ENCODE peak calls at places on chromosomes 7 and 10, in seven cellular contexts. P, G, W, U, H, A and X are unnamed samples. For H3K9me3, the result is how much of the 10 kb centered on the place peaks cover.

GRCh38 chr10:130022071-130022470 is 58.0 kb upstream of the EBF3 start:
- DNase-seq in P (no peak), G (no peak), W (no peak), U (no peak), H (no peak), A (no peak), X (no peak)

GRCh38 chr7:18638594-18639452 is 143.3 kb downstream of the HDAC9 start:
- DNase-seq in P (no peak), G (no peak), W (no peak), U (no peak), H (no peak), A (no peak), X (no peak)

GRCh38 chr10:17504547-17505245 is 50.3 kb upstream of the ST8SIA6 start:
- DNase-seq in P (no peak), G (no peak), W (no peak), U (no peak), H (no peak), A (no peak), X (no peak)

GRCh38 chr10:119418401-119418800 is 124.1 kb downstream of the RGS10 start:
- DNase-seq in P (no peak), G (no peak), W (no peak), U (no peak), H (no peak), A (no peak), X (no peak)

GRCh38 chr7:86900886-86901285 is 158.6 kb downstream of the ELAPOR2 start:
- DNase-seq in P (no peak), G (no peak), W (no peak), U (no peak), H (no peak), A (no peak), X (no peak)

GRCh38 chr7:141975806-141976523 is 2.4 kb upstream of the TAS2R38 start:
- DNase-seq in P (peak), G (peak), W (peak), U (peak), H (peak), A (peak), X (peak)

GRCh38 chr10:114271779-114272167 is 32.7 kb downstream of the VWA2 start:
- DNase-seq in P (peak), G (no peak), W (peak), U (no peak), H (peak), A (peak), X (no peak)

GRCh38 chr10:110285501-110285900 is 19.2 kb downstream of the SMNDC1 start:
- DNase-seq in P (no peak), G (no peak), W (no peak), U (no peak), H (no peak), A (no peak), X (no peak)

GRCh38 chr7:148987751-148988512 is 40.4 kb downstream of the PDIA4 start:
- DNase-seq in P (no peak), G (no peak), W (peak), U (no peak), H (no peak), A (no peak), X (no peak)

GRCh38 chr10:121357323-121357835 is 240.9 kb downstream of the FGFR2 start:
- DNase-seq in P (no peak), G (no peak), W (no peak), U (no peak), H (no peak), A (no peak), X (no peak)

GRCh38 chr7:123522061-123522460 is 12.3 kb downstream of the IQUB start:
- DNase-seq in P (no peak), G (no peak), W (no peak), U (no peak), H (no peak), A (no peak), X (no peak)

GRCh38 chr10:133445751-133446708 is 7.7 kb upstream of the SCART1 start:
- DNase-seq in P (no peak), G (no peak), W (peak), U (no peak), H (no peak), A (no peak), X (no peak)
- H3K9me3 ChIP-seq in P (under half), G (under half), W (under half), U (under half), H (under half), A (under half), X (under half)

GRCh38 chr7:43612128-43612527 is 29.2 kb downstream of the STK17A start:
- DNase-seq in P (no peak), G (no peak), W (no peak), U (no peak), H (no peak), A (no peak), X (no peak)

GRCh38 chr7:43612599-43613589 is 30.0 kb downstream of the STK17A start:
- DNase-seq in P (no peak), G (no peak), W (no peak), U (no peak), H (no peak), A (no peak), X (no peak)

GRCh38 chr7:43618073-43618472 is 35.2 kb downstream of the STK17A start:
- DNase-seq in P (no peak), G (no peak), W (no peak), U (no peak), H (no peak), A (no peak), X (no peak)

GRCh38 chr7:43616977-43617376 is 34.1 kb downstream of the STK17A start:
- DNase-seq in P (no peak), G (no peak), W (no peak), U (no peak), H (no peak), A (no peak), X (no peak)

DNA sequence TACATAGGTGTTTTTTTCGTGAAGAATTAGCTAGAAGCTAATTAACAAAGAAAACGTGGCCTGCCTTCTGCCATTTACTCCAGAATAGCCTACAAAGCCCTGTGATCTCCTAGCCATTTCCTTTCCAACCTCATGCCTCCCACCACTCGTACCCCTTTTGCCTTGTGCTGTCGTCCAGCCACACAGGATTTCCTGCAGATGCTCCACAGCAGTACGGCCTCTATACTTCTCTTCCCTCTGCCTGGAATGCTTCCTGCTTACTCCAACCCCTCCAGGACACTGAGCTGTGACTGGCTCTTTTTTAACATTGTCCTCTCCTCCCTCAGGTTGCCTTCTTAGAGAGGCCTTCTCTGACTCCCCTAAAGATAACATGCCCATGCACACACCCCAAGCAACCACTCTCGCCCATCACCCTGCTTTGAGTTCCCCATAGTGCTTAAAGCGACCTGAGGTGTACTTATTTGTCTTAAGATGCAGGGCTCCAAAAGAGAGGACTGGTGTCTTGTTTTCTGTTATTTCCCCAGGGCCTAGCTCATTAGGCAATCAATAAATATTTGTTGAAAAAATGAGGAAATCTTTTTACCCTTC is 32.7 kb downstream of the STK17A start:
- DNase-seq in P (peak), G (no peak), W (no peak), U (no peak), H (no peak), A (no peak), X (no peak)
- TF ChIP-seq POLR2AphosphoS5 in P (peak), G (no peak), W (no peak), U (no peak), H (no peak), A (no peak), X (no peak)

DNA sequence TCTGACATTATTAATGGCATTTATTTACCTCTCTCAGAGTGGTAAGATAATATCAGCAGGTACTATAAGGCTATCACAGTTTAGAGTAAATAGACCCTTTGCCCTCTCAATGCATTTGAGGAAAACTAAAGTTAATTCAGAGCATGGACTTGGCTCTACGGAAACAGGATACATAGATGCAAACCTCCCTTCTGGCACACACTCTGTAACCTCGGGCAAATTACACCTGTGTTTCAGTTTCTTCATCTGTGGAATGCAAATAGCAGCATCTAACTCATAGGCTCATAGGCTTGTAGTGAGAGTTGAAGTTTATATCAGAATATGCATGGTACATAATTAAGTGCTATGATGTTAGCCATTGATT is 5.6 kb downstream of the RAPGEF5 start:
- DNase-seq in P (no peak), G (no peak), W (no peak), U (peak), H (no peak), A (no peak), X (no peak)
- H3K9me3 ChIP-seq in P (under half), G (under half), W (under half), U (under half), H (under half), A (under half), X (under half)

DNA sequence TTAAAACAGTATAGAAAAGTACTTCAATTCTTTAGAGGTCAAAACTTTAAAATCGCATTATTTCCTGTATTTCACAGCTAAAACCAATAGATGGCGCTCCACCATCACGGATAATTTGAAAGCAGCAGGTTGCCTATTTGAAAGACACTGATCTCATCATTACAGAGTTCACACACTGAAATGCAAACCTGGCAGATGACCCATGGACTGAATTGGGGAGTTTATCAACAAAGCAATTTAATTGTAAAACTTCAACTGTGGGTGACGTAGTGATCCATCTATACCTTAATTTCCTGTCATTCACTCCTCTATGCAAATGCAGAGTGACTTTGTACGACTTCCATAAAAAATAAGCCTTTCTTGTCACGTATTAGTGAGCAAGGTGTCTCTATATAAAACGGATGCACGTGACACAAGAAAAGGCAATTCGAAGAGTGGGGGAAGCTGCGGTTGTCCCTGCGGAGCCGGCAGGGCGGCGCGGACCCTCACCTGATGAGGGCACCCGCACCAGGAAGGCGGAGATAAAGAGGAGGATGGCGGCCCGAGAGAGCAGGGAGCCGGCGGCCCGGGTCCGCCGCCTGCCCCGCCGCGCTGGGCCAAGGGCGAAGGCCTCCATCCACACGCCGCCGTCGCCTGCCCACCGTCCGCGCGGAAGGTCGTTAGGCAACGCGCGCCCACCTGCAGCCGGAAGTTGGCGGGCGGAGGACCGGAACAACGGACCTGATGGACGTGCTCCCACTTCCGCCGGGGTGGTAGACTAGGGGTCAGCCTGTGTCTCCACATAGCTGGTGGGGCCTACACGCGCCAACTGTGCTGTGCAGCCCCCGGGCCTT is at the start of gene ZPBP:
- DNase-seq in P (peak), G (no peak), W (no peak), U (peak), H (peak), A (peak), X (peak)
- TF ChIP-seq POLR2AphosphoS5 in P (no peak), G (no peak), W (no peak), U (no peak), H (no peak), A (no peak), X (no peak)

GRCh38 chr7:159147687-159148086 is 3.0 kb upstream of the VIPR2 start:
- DNase-seq in P (no peak), G (no peak), W (no peak), U (no peak), H (no peak), A (no peak), X (no peak)
- H3K9me3 ChIP-seq in P (under half), G (under half), W (under half), U (under half), H (under half), A (under half), X (under half)

GRCh38 chr10:125694874-125695273 is 11.9 kb upstream of the TEX36 start:
- DNase-seq in P (peak), G (no peak), W (no peak), U (no peak), H (no peak), A (no peak), X (peak)

GRCh38 chr10:125692246-125692931 is 9.4 kb upstream of the TEX36 start:
- DNase-seq in P (no peak), G (no peak), W (no peak), U (no peak), H (no peak), A (no peak), X (no peak)

GRCh38 chr10:125689955-125690569 is 7.1 kb upstream of the TEX36 start:
- DNase-seq in P (no peak), G (no peak), W (peak), U (no peak), H (no peak), A (no peak), X (peak)

GRCh38 chr10:125692932-125693847 is 10.2 kb upstream of the TEX36 start:
- DNase-seq in P (no peak), G (no peak), W (no peak), U (no peak), H (no peak), A (no peak), X (peak)

DNA sequence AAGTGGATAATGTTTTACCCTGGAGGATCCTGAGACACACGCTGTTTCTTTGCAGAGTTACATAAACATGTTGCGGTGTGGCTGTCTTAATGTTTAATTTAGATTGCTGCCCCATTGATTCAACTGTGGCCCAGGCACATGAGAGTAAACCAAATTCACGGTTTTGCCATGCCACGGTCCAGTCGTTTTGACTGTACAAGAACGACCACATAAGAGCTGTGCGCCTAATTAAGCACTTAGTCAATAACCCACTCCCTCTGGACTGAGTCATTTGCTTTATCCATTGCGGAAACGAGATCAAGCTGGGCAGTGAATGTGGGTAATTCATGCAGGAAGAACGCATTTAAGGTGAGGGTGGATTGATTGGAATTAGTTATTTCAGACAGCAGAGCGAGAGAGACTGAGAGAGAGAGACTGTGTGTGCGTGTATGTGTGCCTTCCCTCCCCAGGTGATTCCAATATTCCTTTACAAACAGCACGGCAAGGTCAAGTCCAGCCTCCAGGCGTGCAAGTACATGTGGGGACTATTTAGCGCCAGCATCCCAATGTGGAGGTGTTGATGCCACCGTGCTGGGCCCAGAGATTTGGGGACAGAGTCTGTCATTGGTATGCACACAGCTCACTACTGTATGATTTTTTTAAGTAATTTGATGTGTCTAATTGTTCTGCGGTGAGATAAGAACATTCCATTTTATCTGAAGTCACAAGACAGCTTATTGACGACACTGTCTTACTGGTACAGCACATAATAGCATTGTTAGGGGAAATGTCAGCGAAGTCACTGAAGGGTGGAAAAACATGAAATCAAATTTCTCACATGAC is 8.4 kb upstream of the TEX36 start:
- DNase-seq in P (no peak), G (no peak), W (no peak), U (no peak), H (no peak), A (no peak), X (no peak)
- TF ChIP-seq POLR2AphosphoS5 in P (no peak), G (no peak), W (no peak), U (no peak), H (no peak), A (no peak), X (no peak)

GRCh38 chr7:157550300-157551275 is 213.8 kb downstream of the DNAJB6 start:
- DNase-seq in P (no peak), G (no peak), W (no peak), U (no peak), H (no peak), A (no peak), X (no peak)

GRCh38 chr7:157548691-157549265 is 212.0 kb downstream of the DNAJB6 start:
- DNase-seq in P (no peak), G (no peak), W (no peak), U (no peak), H (no peak), A (no peak), X (no peak)

GRCh38 chr7:157547611-157548010 is 210.8 kb downstream of the DNAJB6 start:
- DNase-seq in P (no peak), G (no peak), W (no peak), U (no peak), H (no peak), A (no peak), X (no peak)

GRCh38 chr7:157551325-157552070 is 214.7 kb downstream of the DNAJB6 start:
- DNase-seq in P (no peak), G (no peak), W (no peak), U (no peak), H (no peak), A (no peak), X (no peak)

GRCh38 chr7:157549612-157550299 is 213.0 kb downstream of the DNAJB6 start:
- DNase-seq in P (no peak), G (no peak), W (no peak), U (no peak), H (no peak), A (no peak), X (no peak)
- H3K9me3 ChIP-seq in P (under half), G (under half), W (under half), U (under half), H (under half), A (under half), X (under half)

GRCh38 chr7:6026011-6026819 is 5.0 kb upstream of the ANKRD61 start:
- DNase-seq in P (peak), G (peak), W (peak), U (peak), H (no peak), A (no peak), X (peak)

GRCh38 chr7:6026917-6027316 is 4.3 kb upstream of the ANKRD61 start:
- DNase-seq in P (no peak), G (no peak), W (no peak), U (no peak), H (no peak), A (no peak), X (no peak)

GRCh38 chr7:6027806-6028365 is 3.3 kb upstream of the ANKRD61 start:
- DNase-seq in P (no peak), G (no peak), W (no peak), U (no peak), H (no peak), A (no peak), X (no peak)

GRCh38 chr7:6022671-6023070 is 8.5 kb upstream of the ANKRD61 start:
- DNase-seq in P (no peak), G (no peak), W (no peak), U (no peak), H (no peak), A (no peak), X (no peak)

DNA sequence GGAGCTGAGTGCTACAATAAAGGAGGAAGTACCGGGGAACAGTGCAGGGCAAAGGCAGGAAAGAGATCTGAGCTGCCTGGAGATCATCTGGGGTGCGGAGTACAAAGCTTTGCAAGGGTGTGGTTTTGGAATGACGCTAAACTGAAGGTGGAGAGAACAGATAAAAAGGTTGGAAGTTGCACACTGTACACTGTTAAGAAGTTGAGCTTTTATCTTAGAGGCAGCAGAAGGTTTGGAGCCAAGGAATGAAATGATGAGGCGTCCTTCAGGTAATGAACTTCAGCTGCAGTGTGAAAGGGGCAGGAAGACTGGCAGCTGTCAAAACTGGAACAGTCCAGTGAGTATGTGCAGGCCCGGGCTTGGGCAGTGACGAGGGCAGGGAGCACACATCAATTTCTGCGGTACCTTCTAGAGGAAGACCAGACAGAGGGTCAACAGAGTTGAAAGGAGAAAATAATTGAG is 7.2 kb upstream of the ANKRD61 start:
- DNase-seq in P (no peak), G (no peak), W (no peak), U (no peak), H (no peak), A (no peak), X (no peak)
- TF ChIP-seq POLR2AphosphoS5 in P (no peak), G (no peak), W (no peak), U (no peak), H (no peak), A (no peak), X (no peak)